ENCODE peak calls at places on chromosomes 16 and 17, in seven cellular contexts. P is mucosa of gallbladder, N is dermis microvascular lymphatic vessel endothelial cell, D is germinal center, K is HTR-8/SVneo, Q is fibroblast of lung, Z is D341Med. L is an unnamed sample.

GRCh38 chr17:10744509-10745000 is 14.7 kb upstream of the TMEM220 start:
- DNase-seq in P (no peak), N (no peak), D (no peak), K (no peak), Q (no peak), Z (no peak), L (no peak)

GRCh38 chr17:36501351-36501750 is 14.9 kb downstream of the ZNHIT3 start:
- DNase-seq in P (no peak), N (no peak), D (no peak), K (no peak), Q (no peak), Z (peak; percentile 27), L (no peak)

GRCh38 chr17:21288581-21289017 is 4.1 kb downstream of the MAP2K3 start:
- DNase-seq in P (no peak), N (no peak), D (peak; percentile 57), K (no peak), Q (no peak), Z (no peak), L (no peak)

GRCh38 chr16:89121691-89122321 is 28.2 kb downstream of the ACSF3 start:
- DNase-seq in P (no peak), N (no peak), D (no peak), K (no peak), Q (no peak), Z (no peak), L (no peak)

GRCh38 chr16:66660422-66661209 is 35.9 kb downstream of the CMTM4 start:
- DNase-seq in P (peak; percentile 59), N (peak; percentile 43), D (no peak), K (peak; percentile 87), Q (peak; percentile 91), Z (no peak), L (peak; percentile 87)

GRCh38 chr17:42163113-42163512 is 8.3 kb upstream of the RAB5C start:
- DNase-seq in P (no peak), N (no peak), D (no peak), K (no peak), Q (no peak), Z (peak; percentile 71), L (no peak)

GRCh38 chr16:25014500-25015147 is 545 bp downstream of the ARHGAP17 start:
- DNase-seq in P (peak; percentile 34), N (no peak), D (no peak), K (no peak), Q (peak; percentile 54), Z (peak; percentile 76), L (peak; percentile 72)

GRCh38 chr17:62597150-62597549 is 30.3 kb upstream of the MRC2 start:
- DNase-seq in P (no peak), N (no peak), D (no peak), K (no peak), Q (no peak), Z (no peak), L (no peak)

GRCh38 chr17:19371259-19372003 is 6.9 kb upstream of the MAPK7 start:
- DNase-seq in P (no peak), N (no peak), D (no peak), K (no peak), Q (no peak), Z (no peak), L (no peak)

GRCh38 chr17:44601574-44602372 is 44.5 kb downstream of the FZD2 start:
- DNase-seq in P (no peak), N (no peak), D (no peak), K (no peak), Q (peak; percentile 71), Z (no peak), L (no peak)

GRCh38 chr16:48105456-48105855 is 50.3 kb downstream of the ABCC12 start:
- DNase-seq in P (no peak), N (no peak), D (no peak), K (no peak), Q (no peak), Z (no peak), L (no peak)

GRCh38 chr17:61814485-61814884 is 48.8 kb downstream of the BRIP1 start:
- DNase-seq in P (no peak), N (no peak), D (no peak), K (no peak), Q (no peak), Z (no peak), L (no peak)

GRCh38 chr17:39769974-39770587 is 32.3 kb downstream of the GRB7 start:
- DNase-seq in P (no peak), N (no peak), D (no peak), K (peak; percentile 69), Q (peak; percentile 78), Z (no peak), L (no peak)

GRCh38 chr16:48613061-48613957 is 3.3 kb upstream of the N4BP1 start:
- DNase-seq in P (no peak), N (no peak), D (no peak), K (no peak), Q (no peak), Z (no peak), L (no peak)

GRCh38 chr17:4485676-4486646 is 12.7 kb upstream of the SPNS2 start:
- DNase-seq in P (no peak), N (no peak), D (peak; percentile 38), K (no peak), Q (no peak), Z (no peak), L (no peak)

GRCh38 chr16:642189-643049 is 791 bp downstream of the MCRIP2 start:
- DNase-seq in P (peak; percentile 61), N (no peak), D (peak; percentile 30), K (no peak), Q (peak; percentile 17), Z (peak; percentile 62), L (no peak)

GRCh38 chr16:3058173-3059030 is 7.0 kb upstream of the IL32 start:
- DNase-seq in P (no peak), N (no peak), D (peak; percentile 50), K (peak; percentile 37), Q (no peak), Z (peak; percentile 66), L (peak; percentile 66)

GRCh38 chr17:1360975-1361374 is 39.0 kb downstream of the YWHAE start:
- DNase-seq in P (no peak), N (no peak), D (no peak), K (no peak), Q (no peak), Z (no peak), L (no peak)

GRCh38 chr17:56812971-56813388 is 20.7 kb downstream of the C17orf67 start:
- DNase-seq in P (no peak), N (no peak), D (no peak), K (no peak), Q (no peak), Z (peak; percentile 24), L (no peak)

GRCh38 chr17:59328534-59329095 is 2.8 kb upstream of the YPEL2 start:
- DNase-seq in P (no peak), N (no peak), D (no peak), K (no peak), Q (no peak), Z (peak; percentile 59), L (peak; percentile 87)

GRCh38 chr16:9900576-9900975 is 281.7 kb downstream of the GRIN2A start:
- DNase-seq in P (no peak), N (no peak), D (no peak), K (no peak), Q (no peak), Z (no peak), L (no peak)

GRCh38 chr17:79748296-79749099 is 17.8 kb downstream of the ENPP7 start:
- DNase-seq in P (no peak), N (no peak), D (no peak), K (no peak), Q (no peak), Z (no peak), L (no peak)

GRCh38 chr17:60252459-60252858 is 102.7 kb downstream of the CA4 start:
- DNase-seq in P (no peak), N (no peak), D (no peak), K (no peak), Q (no peak), Z (no peak), L (no peak)

GRCh38 chr17:6853764-6854442 is 22.4 kb upstream of the TEKT1 start:
- DNase-seq in P (no peak), N (no peak), D (no peak), K (no peak), Q (no peak), Z (no peak), L (no peak)

GRCh38 chr16:714079-714478 is 839 bp upstream of the METRN start:
- DNase-seq in P (no peak), N (no peak), D (no peak), K (no peak), Q (no peak), Z (no peak), L (no peak)

GRCh38 chr17:18252160-18252559 is 6.4 kb downstream of the FLII start:
- DNase-seq in P (no peak), N (no peak), D (no peak), K (no peak), Q (no peak), Z (no peak), L (no peak)

GRCh38 chr17:74921045-74921681 is 1.9 kb downstream of the USH1G start:
- DNase-seq in P (no peak), N (no peak), D (no peak), K (no peak), Q (no peak), Z (no peak), L (no peak)